ENCODE peak calls at places on chromosome 14, in five cellular contexts. One of them, this sample, is unnamed.

GRCh38 chr14:70782361-70782760 is 27.0 kb downstream of the MAP3K9 start:
- DNase-seq in activated naive CD4-positive, alpha-beta T cell treated with anti-CD3 and anti-CD28 coated beads, Interleukin-2, amount 10 ng/mL, durations not matched to agents 7 days and 5 days: no peak
- DNase-seq in aorta: no peak
- DNase-seq in H9: no peak
- DNase-seq in HTR-8/SVneo: peak
- DNase-seq in this sample: peak

GRCh38 chr14:72291908-72292688 is 359.9 kb downstream of the RGS6 start:
- DNase-seq in HTR-8/SVneo: peak
- DNase-seq in activated naive CD4-positive, alpha-beta T cell treated with anti-CD3 and anti-CD28 coated beads, Interleukin-2, amount 10 ng/mL, durations not matched to agents 7 days and 5 days: peak
- DNase-seq in aorta: no peak
- DNase-seq in H9: no peak
- DNase-seq in this sample: peak

GRCh38 chr14:65588426-65589140 is 176.1 kb downstream of the FUT8 start:
- DNase-seq in H9: no peak
- DNase-seq in HTR-8/SVneo: no peak
- DNase-seq in activated naive CD4-positive, alpha-beta T cell treated with anti-CD3 and anti-CD28 coated beads, Interleukin-2, amount 10 ng/mL, durations not matched to agents 7 days and 5 days: no peak
- DNase-seq in aorta: no peak
- DNase-seq in this sample: no peak

GRCh38 chr14:24246765-24247212 is 4.4 kb upstream of the TINF2 start:
- DNase-seq in HTR-8/SVneo: no peak
- DNase-seq in activated naive CD4-positive, alpha-beta T cell treated with anti-CD3 and anti-CD28 coated beads, Interleukin-2, amount 10 ng/mL, durations not matched to agents 7 days and 5 days: peak
- DNase-seq in aorta: no peak
- DNase-seq in H9: no peak
- DNase-seq in this sample: no peak

GRCh38 chr14:64293976-64294671 is at the start of gene ESR2:
- DNase-seq in HTR-8/SVneo: peak
- DNase-seq in aorta: peak
- DNase-seq in H9: peak
- DNase-seq in activated naive CD4-positive, alpha-beta T cell treated with anti-CD3 and anti-CD28 coated beads, Interleukin-2, amount 10 ng/mL, durations not matched to agents 7 days and 5 days: peak
- DNase-seq in this sample: no peak

GRCh38 chr14:105280525-105280924 is 20.3 kb downstream of the BRF1 start:
- DNase-seq in aorta: no peak
- DNase-seq in HTR-8/SVneo: no peak
- DNase-seq in activated naive CD4-positive, alpha-beta T cell treated with anti-CD3 and anti-CD28 coated beads, Interleukin-2, amount 10 ng/mL, durations not matched to agents 7 days and 5 days: no peak
- DNase-seq in H9: no peak
- DNase-seq in this sample: no peak

GRCh38 chr14:52951730-52952481 is 1.1 kb upstream of the FERMT2 start:
- DNase-seq in H9: peak
- DNase-seq in aorta: no peak
- DNase-seq in HTR-8/SVneo: peak
- DNase-seq in activated naive CD4-positive, alpha-beta T cell treated with anti-CD3 and anti-CD28 coated beads, Interleukin-2, amount 10 ng/mL, durations not matched to agents 7 days and 5 days: no peak
- DNase-seq in this sample: no peak

GRCh38 chr14:72222046-72222445 is 289.8 kb downstream of the RGS6 start:
- DNase-seq in HTR-8/SVneo: no peak
- DNase-seq in activated naive CD4-positive, alpha-beta T cell treated with anti-CD3 and anti-CD28 coated beads, Interleukin-2, amount 10 ng/mL, durations not matched to agents 7 days and 5 days: no peak
- DNase-seq in H9: no peak
- DNase-seq in aorta: no peak
- DNase-seq in this sample: no peak

GRCh38 chr14:104749958-104750529 is 2.9 kb upstream of the SIVA1 start:
- DNase-seq in H9: no peak
- DNase-seq in aorta: no peak
- DNase-seq in HTR-8/SVneo: no peak
- DNase-seq in activated naive CD4-positive, alpha-beta T cell treated with anti-CD3 and anti-CD28 coated beads, Interleukin-2, amount 10 ng/mL, durations not matched to agents 7 days and 5 days: no peak
- DNase-seq in this sample: no peak

GRCh38 chr14:59463773-59464650 is 1.2 kb downstream of the GPR135 start:
- DNase-seq in HTR-8/SVneo: no peak
- DNase-seq in H9: peak
- DNase-seq in activated naive CD4-positive, alpha-beta T cell treated with anti-CD3 and anti-CD28 coated beads, Interleukin-2, amount 10 ng/mL, durations not matched to agents 7 days and 5 days: peak
- DNase-seq in aorta: peak
- DNase-seq in this sample: no peak

GRCh38 chr14:22314183-22314820 is 274.7 kb downstream of the DAD1 start:
- DNase-seq in aorta: no peak
- DNase-seq in H9: peak
- DNase-seq in activated naive CD4-positive, alpha-beta T cell treated with anti-CD3 and anti-CD28 coated beads, Interleukin-2, amount 10 ng/mL, durations not matched to agents 7 days and 5 days: no peak
- DNase-seq in HTR-8/SVneo: peak
- DNase-seq in this sample: no peak

This sample was measured in Jurkat, Clone E6-1.